ENCODE peak calls at places on chromosomes 3 and 15, in eight cellular contexts. One of them, this sample, is unnamed.
A peak's percentile ranks its signal among the peaks of the same experiment; 100 is the strongest.

GRCh38 chr3:105367406-105368213 is 901 bp downstream of the ALCAM start:
- DNase-seq in B cell: peak; percentile 85
- DNase-seq in progenitor cell of endocrine pancreas: peak; percentile 19
- DNase-seq in RWPE1: peak; percentile 28
- DNase-seq in sigmoid colon: peak; percentile 83
- DNase-seq in fibroblast of the aortic adventitia: peak; percentile 75
- DNase-seq in bronchial epithelial cell: peak; percentile 70
- DNase-seq in HCT116: no peak
- DNase-seq in this sample: peak; percentile 85

GRCh38 chr3:193796089-193796488 is 203.1 kb downstream of the OPA1 start:
- DNase-seq in B cell: no peak
- DNase-seq in progenitor cell of endocrine pancreas: no peak
- DNase-seq in RWPE1: peak; percentile 43
- DNase-seq in sigmoid colon: no peak
- DNase-seq in fibroblast of the aortic adventitia: no peak
- DNase-seq in bronchial epithelial cell: peak; percentile 11
- DNase-seq in HCT116: no peak
- DNase-seq in this sample: no peak

GRCh38 chr3:153285194-153285641 is 123.2 kb downstream of the RAP2B start:
- DNase-seq in B cell: no peak
- DNase-seq in progenitor cell of endocrine pancreas: no peak
- DNase-seq in RWPE1: no peak
- DNase-seq in sigmoid colon: no peak
- DNase-seq in fibroblast of the aortic adventitia: peak; percentile 79
- DNase-seq in bronchial epithelial cell: peak; percentile 74
- DNase-seq in HCT116: no peak
- DNase-seq in this sample: no peak

GRCh38 chr3:112333002-112333385 is at the start of gene CD200:
- DNase-seq in B cell: peak; percentile 61
- DNase-seq in progenitor cell of endocrine pancreas: peak; percentile 58
- DNase-seq in RWPE1: no peak
- DNase-seq in sigmoid colon: peak; percentile 79
- DNase-seq in fibroblast of the aortic adventitia: no peak
- DNase-seq in bronchial epithelial cell: no peak
- DNase-seq in HCT116: no peak
- DNase-seq in this sample: peak; percentile 84

GRCh38 chr3:132805071-132805470 is 82.9 kb upstream of the NPHP3 start:
- DNase-seq in B cell: no peak
- DNase-seq in progenitor cell of endocrine pancreas: no peak
- DNase-seq in RWPE1: no peak
- DNase-seq in sigmoid colon: no peak
- DNase-seq in fibroblast of the aortic adventitia: no peak
- DNase-seq in bronchial epithelial cell: no peak
- DNase-seq in HCT116: no peak
- DNase-seq in this sample: no peak

GRCh38 chr3:49653016-49653415 is 21.1 kb upstream of the APEH start:
- DNase-seq in B cell: no peak
- DNase-seq in progenitor cell of endocrine pancreas: no peak
- DNase-seq in RWPE1: no peak
- DNase-seq in sigmoid colon: no peak
- DNase-seq in fibroblast of the aortic adventitia: no peak
- DNase-seq in bronchial epithelial cell: no peak
- DNase-seq in HCT116: no peak
- DNase-seq in this sample: no peak

GRCh38 chr15:61116830-61117229 is 112.3 kb downstream of the RORA start:
- DNase-seq in B cell: no peak
- DNase-seq in progenitor cell of endocrine pancreas: no peak
- DNase-seq in RWPE1: no peak
- DNase-seq in sigmoid colon: no peak
- DNase-seq in fibroblast of the aortic adventitia: no peak
- DNase-seq in bronchial epithelial cell: no peak
- DNase-seq in HCT116: no peak
- DNase-seq in this sample: no peak

GRCh38 chr3:14725564-14726420 is 50.9 kb downstream of the C3orf20 start:
- DNase-seq in B cell: no peak
- DNase-seq in progenitor cell of endocrine pancreas: no peak
- DNase-seq in RWPE1: no peak
- DNase-seq in sigmoid colon: peak; percentile 89
- DNase-seq in fibroblast of the aortic adventitia: peak; percentile 94
- DNase-seq in bronchial epithelial cell: no peak
- DNase-seq in HCT116: no peak
- DNase-seq in this sample: no peak

GRCh38 chr3:183822631-183823030 is 2.7 kb downstream of the MAP6D1 start:
- DNase-seq in B cell: no peak
- DNase-seq in progenitor cell of endocrine pancreas: no peak
- DNase-seq in RWPE1: no peak
- DNase-seq in sigmoid colon: no peak
- DNase-seq in fibroblast of the aortic adventitia: no peak
- DNase-seq in bronchial epithelial cell: no peak
- DNase-seq in HCT116: no peak
- DNase-seq in this sample: no peak

DNA sequence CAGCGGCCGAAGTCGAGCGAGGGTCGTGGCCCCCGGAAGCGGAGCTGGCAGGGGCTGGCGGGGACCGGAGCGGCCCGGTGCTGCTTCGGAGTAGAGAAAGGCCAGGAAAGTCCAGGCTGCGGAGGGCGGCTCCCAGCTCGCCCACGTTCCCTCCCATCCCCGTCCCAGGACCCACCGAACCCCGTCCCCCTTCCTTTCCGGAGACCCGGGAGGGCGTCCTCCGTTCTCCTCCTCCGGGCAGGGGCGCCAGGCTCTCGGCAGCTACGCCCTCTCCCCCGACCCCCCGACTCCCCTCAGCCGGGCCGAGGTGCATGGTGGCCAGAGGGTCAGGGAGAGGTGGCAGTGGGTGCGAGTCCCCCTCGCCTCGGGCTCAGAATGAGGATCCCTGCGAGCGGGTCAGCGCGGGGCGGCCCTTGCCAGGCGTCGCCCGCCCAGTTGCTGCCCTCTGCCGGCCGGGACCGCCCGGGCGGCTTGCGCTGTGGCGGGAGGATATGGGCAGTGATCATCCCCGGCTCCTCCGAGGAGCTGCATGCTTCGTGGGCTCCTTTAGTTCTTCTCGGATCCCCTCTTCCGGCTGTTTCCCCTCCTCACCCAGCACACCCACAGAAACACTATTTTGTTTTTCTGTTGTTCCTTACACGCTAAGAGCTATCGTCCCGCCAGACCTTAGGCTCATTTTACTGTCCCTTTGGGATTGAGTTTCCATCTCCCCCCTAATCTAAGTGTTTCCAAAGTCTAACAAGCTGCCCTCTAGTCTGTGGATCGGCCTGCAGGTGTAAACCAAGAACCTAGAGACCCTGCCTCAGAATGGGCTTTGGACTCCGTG is 744 bp upstream of the ALDH1A2 start:
- DNase-seq in B cell: peak; percentile 55
- DNase-seq in progenitor cell of endocrine pancreas: peak; percentile 58
- DNase-seq in RWPE1: peak; percentile 71
- DNase-seq in sigmoid colon: peak; percentile 71
- DNase-seq in fibroblast of the aortic adventitia: peak; percentile 19
- DNase-seq in bronchial epithelial cell: no peak
- DNase-seq in HCT116: peak; percentile 21
- DNase-seq in this sample: peak; percentile 88
- TF ChIP-seq CTCF in B cell: peak; percentile 65
- TF ChIP-seq CTCF in progenitor cell of endocrine pancreas: peak; percentile 90
- TF ChIP-seq CTCF in RWPE1: peak; percentile 98
- TF ChIP-seq CTCF in sigmoid colon: peak; percentile 39
- TF ChIP-seq CTCF in fibroblast of the aortic adventitia: peak; percentile 67
- TF ChIP-seq CTCF in bronchial epithelial cell: peak; percentile 97
- TF ChIP-seq CTCF in HCT116: peak; percentile 95
- TF ChIP-seq CTCF in this sample: peak; percentile 97

GRCh38 chr3:67648701-67649100 is 5.7 kb downstream of the SUCLG2 start:
- DNase-seq in B cell: no peak
- DNase-seq in progenitor cell of endocrine pancreas: no peak
- DNase-seq in RWPE1: no peak
- DNase-seq in sigmoid colon: no peak
- DNase-seq in fibroblast of the aortic adventitia: no peak
- DNase-seq in bronchial epithelial cell: no peak
- DNase-seq in HCT116: no peak
- DNase-seq in this sample: no peak
- TF ChIP-seq CTCF in B cell: no peak
- TF ChIP-seq CTCF in progenitor cell of endocrine pancreas: no peak
- TF ChIP-seq CTCF in RWPE1: no peak
- TF ChIP-seq CTCF in sigmoid colon: no peak
- TF ChIP-seq CTCF in fibroblast of the aortic adventitia: no peak
- TF ChIP-seq CTCF in bronchial epithelial cell: no peak
- TF ChIP-seq CTCF in HCT116: no peak
- TF ChIP-seq CTCF in this sample: no peak

DNA sequence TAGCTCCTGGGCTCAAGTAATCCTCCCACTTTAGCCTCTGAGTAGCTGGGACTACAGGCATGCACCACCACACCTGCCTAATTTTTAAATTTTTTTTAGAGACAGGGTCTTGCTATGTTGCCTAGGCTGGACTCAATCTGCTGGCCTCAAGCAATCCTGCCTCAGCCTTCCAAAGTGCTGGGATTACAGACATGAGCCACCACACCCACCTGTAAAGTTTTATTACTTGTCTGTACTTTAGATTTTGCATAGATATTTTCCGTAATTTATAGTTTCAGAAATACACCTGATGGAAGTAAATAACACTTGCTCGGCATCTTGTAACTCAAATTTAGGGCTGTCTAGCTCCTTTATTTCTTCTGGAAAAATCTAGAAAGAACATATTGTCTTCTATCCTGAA is 5.8 kb downstream of the DZIP3 start:
- DNase-seq in B cell: no peak
- DNase-seq in progenitor cell of endocrine pancreas: no peak
- DNase-seq in RWPE1: no peak
- DNase-seq in sigmoid colon: no peak
- DNase-seq in fibroblast of the aortic adventitia: no peak
- DNase-seq in bronchial epithelial cell: no peak
- DNase-seq in HCT116: no peak
- DNase-seq in this sample: no peak
- TF ChIP-seq CTCF in B cell: no peak
- TF ChIP-seq CTCF in progenitor cell of endocrine pancreas: no peak
- TF ChIP-seq CTCF in RWPE1: no peak
- TF ChIP-seq CTCF in sigmoid colon: no peak
- TF ChIP-seq CTCF in fibroblast of the aortic adventitia: no peak
- TF ChIP-seq CTCF in bronchial epithelial cell: no peak
- TF ChIP-seq CTCF in HCT116: no peak
- TF ChIP-seq CTCF in this sample: no peak

GRCh38 chr3:46970391-46971091 is 6.0 kb downstream of the CCDC12 start:
- DNase-seq in B cell: no peak
- DNase-seq in progenitor cell of endocrine pancreas: no peak
- DNase-seq in RWPE1: no peak
- DNase-seq in sigmoid colon: no peak
- DNase-seq in fibroblast of the aortic adventitia: peak; percentile 33
- DNase-seq in bronchial epithelial cell: no peak
- DNase-seq in HCT116: no peak
- DNase-seq in this sample: no peak
- TF ChIP-seq CTCF in B cell: no peak
- TF ChIP-seq CTCF in progenitor cell of endocrine pancreas: no peak
- TF ChIP-seq CTCF in RWPE1: no peak
- TF ChIP-seq CTCF in sigmoid colon: no peak
- TF ChIP-seq CTCF in fibroblast of the aortic adventitia: no peak
- TF ChIP-seq CTCF in bronchial epithelial cell: no peak
- TF ChIP-seq CTCF in HCT116: no peak
- TF ChIP-seq CTCF in this sample: no peak

DNA sequence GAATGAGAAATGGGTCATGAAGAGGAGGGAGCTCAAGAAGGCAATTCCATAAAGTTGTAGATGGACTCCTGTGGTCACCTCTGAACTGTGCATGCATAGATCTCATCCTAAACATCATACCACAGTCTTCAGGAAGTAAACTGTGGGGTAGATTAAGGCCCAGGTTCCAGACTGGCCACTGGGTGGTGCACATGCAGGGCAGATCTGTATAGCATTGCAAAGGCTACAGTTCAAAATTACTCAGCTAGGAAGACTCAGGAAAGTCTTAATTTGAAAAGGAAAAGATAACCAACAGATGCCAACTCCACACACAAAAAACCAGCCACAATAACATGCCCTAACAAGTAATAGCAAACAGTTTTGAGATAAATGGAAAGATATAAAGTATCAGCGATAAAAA is 20.3 kb downstream of the KY start:
- DNase-seq in B cell: no peak
- DNase-seq in progenitor cell of endocrine pancreas: peak; percentile 6
- DNase-seq in RWPE1: no peak
- DNase-seq in sigmoid colon: no peak
- DNase-seq in fibroblast of the aortic adventitia: peak; percentile 19
- DNase-seq in bronchial epithelial cell: peak; percentile 41
- DNase-seq in HCT116: no peak
- DNase-seq in this sample: no peak
- TF ChIP-seq CTCF in B cell: no peak
- TF ChIP-seq CTCF in progenitor cell of endocrine pancreas: peak; percentile 35
- TF ChIP-seq CTCF in RWPE1: no peak
- TF ChIP-seq CTCF in sigmoid colon: no peak
- TF ChIP-seq CTCF in fibroblast of the aortic adventitia: peak; percentile 41
- TF ChIP-seq CTCF in bronchial epithelial cell: peak; percentile 60
- TF ChIP-seq CTCF in HCT116: peak; percentile 55
- TF ChIP-seq CTCF in this sample: no peak

GRCh38 chr3:145807990-145808389 is 353.0 kb downstream of the PLOD2 start:
- DNase-seq in B cell: no peak
- DNase-seq in progenitor cell of endocrine pancreas: no peak
- DNase-seq in RWPE1: no peak
- DNase-seq in sigmoid colon: no peak
- DNase-seq in fibroblast of the aortic adventitia: peak; percentile 66
- DNase-seq in bronchial epithelial cell: no peak
- DNase-seq in HCT116: no peak
- DNase-seq in this sample: no peak
- TF ChIP-seq CTCF in B cell: no peak
- TF ChIP-seq CTCF in progenitor cell of endocrine pancreas: peak; percentile 24
- TF ChIP-seq CTCF in RWPE1: no peak
- TF ChIP-seq CTCF in sigmoid colon: no peak
- TF ChIP-seq CTCF in fibroblast of the aortic adventitia: peak; percentile 55
- TF ChIP-seq CTCF in bronchial epithelial cell: no peak
- TF ChIP-seq CTCF in HCT116: peak; percentile 6
- TF ChIP-seq CTCF in this sample: peak; percentile 43

GRCh38 chr3:70308760-70309159 is 3.7 kb downstream of the MDFIC2 start:
- DNase-seq in B cell: no peak
- DNase-seq in progenitor cell of endocrine pancreas: no peak
- DNase-seq in RWPE1: no peak
- DNase-seq in sigmoid colon: no peak
- DNase-seq in fibroblast of the aortic adventitia: peak; percentile 12
- DNase-seq in bronchial epithelial cell: peak; percentile 7
- DNase-seq in HCT116: no peak
- DNase-seq in this sample: no peak
- TF ChIP-seq CTCF in B cell: no peak
- TF ChIP-seq CTCF in progenitor cell of endocrine pancreas: peak; percentile 35
- TF ChIP-seq CTCF in RWPE1: no peak
- TF ChIP-seq CTCF in sigmoid colon: no peak
- TF ChIP-seq CTCF in fibroblast of the aortic adventitia: peak; percentile 8
- TF ChIP-seq CTCF in bronchial epithelial cell: no peak
- TF ChIP-seq CTCF in HCT116: no peak
- TF ChIP-seq CTCF in this sample: peak; percentile 51

GRCh38 chr3:414063-414462 is 217.5 kb downstream of the CHL1 start:
- DNase-seq in B cell: peak; percentile 4
- DNase-seq in progenitor cell of endocrine pancreas: no peak
- DNase-seq in RWPE1: no peak
- DNase-seq in sigmoid colon: no peak
- DNase-seq in fibroblast of the aortic adventitia: peak; percentile 5
- DNase-seq in bronchial epithelial cell: peak; percentile 50
- DNase-seq in HCT116: no peak
- DNase-seq in this sample: no peak
- TF ChIP-seq CTCF in B cell: peak; percentile 75
- TF ChIP-seq CTCF in progenitor cell of endocrine pancreas: peak; percentile 64
- TF ChIP-seq CTCF in RWPE1: peak; percentile 15
- TF ChIP-seq CTCF in sigmoid colon: no peak
- TF ChIP-seq CTCF in fibroblast of the aortic adventitia: peak; percentile 11
- TF ChIP-seq CTCF in bronchial epithelial cell: peak; percentile 14
- TF ChIP-seq CTCF in HCT116: no peak
- TF ChIP-seq CTCF in this sample: peak; percentile 50